ENCODE peak calls at places on chromosomes 5 and 9, in five cellular contexts. One of them, this sample, is unnamed. For H3K9me3, the result is how much of the 10 kb centered on the place peaks cover.

GRCh38 chr9:21413089-21414023 is 4.4 kb downstream of the IFNA8 start:
- ATAC-seq in K562: no peak
- ATAC-seq in GM12878: peak
- ATAC-seq in HepG2: peak
- ATAC-seq in heart left ventricle: peak
- ATAC-seq in this sample: no peak

GRCh38 chr9:38686923-38687322 is 33.0 kb downstream of the FAM240B start:
- ATAC-seq in K562: no peak
- ATAC-seq in GM12878: no peak
- ATAC-seq in HepG2: no peak
- ATAC-seq in heart left ventricle: no peak
- ATAC-seq in this sample: no peak

GRCh38 chr9:35569206-35569605 is 35.9 kb upstream of the TESK1 start:
- ATAC-seq in K562: no peak
- ATAC-seq in GM12878: peak
- ATAC-seq in HepG2: no peak
- ATAC-seq in heart left ventricle: no peak
- ATAC-seq in this sample: no peak

GRCh38 chr5:148970228-148970627 is 92.6 kb downstream of the SH3TC2 start:
- ATAC-seq in K562: no peak
- ATAC-seq in GM12878: no peak
- ATAC-seq in HepG2: no peak
- ATAC-seq in heart left ventricle: no peak
- ATAC-seq in this sample: no peak

GRCh38 chr5:31981361-31981955 is 192.7 kb downstream of the GOLPH3 start:
- ATAC-seq in K562: no peak
- ATAC-seq in GM12878: no peak
- ATAC-seq in HepG2: no peak
- ATAC-seq in heart left ventricle: no peak
- ATAC-seq in this sample: no peak

GRCh38 chr5:56170557-56170956 is 62.6 kb downstream of the ANKRD55 start:
- ATAC-seq in K562: no peak
- ATAC-seq in GM12878: no peak
- ATAC-seq in HepG2: no peak
- ATAC-seq in heart left ventricle: peak
- ATAC-seq in this sample: no peak

GRCh38 chr9:129586647-129587046 is 34.3 kb downstream of the C9orf50 start:
- ATAC-seq in K562: peak
- ATAC-seq in GM12878: no peak
- ATAC-seq in HepG2: no peak
- ATAC-seq in heart left ventricle: no peak
- ATAC-seq in this sample: no peak

GRCh38 chr5:44398382-44398781 is 9.2 kb upstream of the FGF10 start:
- ATAC-seq in K562: no peak
- ATAC-seq in GM12878: no peak
- ATAC-seq in HepG2: no peak
- ATAC-seq in heart left ventricle: no peak
- ATAC-seq in this sample: no peak

GRCh38 chr9:113886471-113886870 is 10.4 kb downstream of the ZNF618 start:
- ATAC-seq in K562: no peak
- ATAC-seq in GM12878: peak
- ATAC-seq in HepG2: no peak
- ATAC-seq in heart left ventricle: no peak
- ATAC-seq in this sample: no peak

DNA sequence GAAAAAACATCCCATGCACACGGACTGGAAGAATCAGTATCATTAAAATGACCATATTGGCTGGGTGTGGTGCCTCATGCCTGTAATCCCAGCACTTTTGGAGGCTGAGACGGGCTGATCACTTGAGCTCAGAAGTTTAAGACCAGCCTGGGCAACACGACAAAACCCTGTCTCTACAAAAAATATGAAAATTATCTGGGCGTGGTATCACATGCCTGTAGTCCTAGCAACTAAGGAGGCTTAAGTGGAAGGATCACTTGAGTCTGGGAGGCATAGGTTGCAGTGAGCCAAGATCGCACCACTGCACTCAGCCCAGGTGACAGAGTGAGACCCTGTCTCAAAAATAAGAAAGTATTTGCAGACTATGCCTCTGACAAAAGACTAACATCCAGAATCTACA is 68.4 kb downstream of the TTC39B start:
- ATAC-seq in K562: no peak
- ATAC-seq in GM12878: no peak
- ATAC-seq in HepG2: no peak
- ATAC-seq in heart left ventricle: no peak
- ATAC-seq in this sample: no peak
- H3K9me3 ChIP-seq in K562: under half
- H3K9me3 ChIP-seq in GM12878: under half
- H3K9me3 ChIP-seq in HepG2: under half
- H3K9me3 ChIP-seq in heart left ventricle: under half
- H3K9me3 ChIP-seq in this sample: under half

DNA sequence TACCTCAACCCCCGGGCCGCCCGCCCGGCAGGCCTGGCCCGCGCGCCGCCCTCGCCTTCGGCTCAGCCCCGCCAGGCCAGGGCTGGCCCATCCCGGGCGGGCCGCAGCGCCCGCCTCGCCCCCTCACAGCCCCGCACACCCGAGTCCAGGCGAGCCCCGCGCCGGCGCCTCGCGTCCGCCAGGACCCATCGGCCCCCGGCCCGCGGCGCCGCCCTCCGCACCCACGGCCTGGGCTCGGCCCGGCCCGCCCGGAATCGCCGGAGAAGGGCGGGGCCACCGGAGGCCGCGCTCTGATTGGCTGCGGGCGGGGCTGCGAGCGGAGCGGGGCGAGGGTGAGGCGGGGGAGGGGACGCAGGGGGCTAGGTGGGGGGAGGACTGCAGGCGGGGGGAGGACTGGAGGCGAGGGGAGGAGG is 304 bp upstream of the UBTD2 start:
- ATAC-seq in K562: peak
- ATAC-seq in GM12878: peak
- ATAC-seq in HepG2: peak
- ATAC-seq in heart left ventricle: peak
- ATAC-seq in this sample: peak
- TF ChIP-seq POLR2A in K562: no peak
- TF ChIP-seq POLR2A in GM12878: peak
- TF ChIP-seq POLR2A in HepG2: peak
- TF ChIP-seq POLR2A in heart left ventricle: no peak
- TF ChIP-seq POLR2A in this sample: no peak

GRCh38 chr5:40124367-40124766 is 555.3 kb upstream of the PTGER4 start:
- ATAC-seq in K562: no peak
- ATAC-seq in GM12878: no peak
- ATAC-seq in HepG2: no peak
- ATAC-seq in heart left ventricle: no peak
- ATAC-seq in this sample: no peak

GRCh38 chr5:40121236-40121635 is 558.5 kb upstream of the PTGER4 start:
- ATAC-seq in K562: no peak
- ATAC-seq in GM12878: no peak
- ATAC-seq in HepG2: no peak
- ATAC-seq in heart left ventricle: no peak
- ATAC-seq in this sample: no peak
- H3K9me3 ChIP-seq in K562: under half
- H3K9me3 ChIP-seq in GM12878: under half
- H3K9me3 ChIP-seq in HepG2: half or more
- H3K9me3 ChIP-seq in heart left ventricle: under half
- H3K9me3 ChIP-seq in this sample: under half

DNA sequence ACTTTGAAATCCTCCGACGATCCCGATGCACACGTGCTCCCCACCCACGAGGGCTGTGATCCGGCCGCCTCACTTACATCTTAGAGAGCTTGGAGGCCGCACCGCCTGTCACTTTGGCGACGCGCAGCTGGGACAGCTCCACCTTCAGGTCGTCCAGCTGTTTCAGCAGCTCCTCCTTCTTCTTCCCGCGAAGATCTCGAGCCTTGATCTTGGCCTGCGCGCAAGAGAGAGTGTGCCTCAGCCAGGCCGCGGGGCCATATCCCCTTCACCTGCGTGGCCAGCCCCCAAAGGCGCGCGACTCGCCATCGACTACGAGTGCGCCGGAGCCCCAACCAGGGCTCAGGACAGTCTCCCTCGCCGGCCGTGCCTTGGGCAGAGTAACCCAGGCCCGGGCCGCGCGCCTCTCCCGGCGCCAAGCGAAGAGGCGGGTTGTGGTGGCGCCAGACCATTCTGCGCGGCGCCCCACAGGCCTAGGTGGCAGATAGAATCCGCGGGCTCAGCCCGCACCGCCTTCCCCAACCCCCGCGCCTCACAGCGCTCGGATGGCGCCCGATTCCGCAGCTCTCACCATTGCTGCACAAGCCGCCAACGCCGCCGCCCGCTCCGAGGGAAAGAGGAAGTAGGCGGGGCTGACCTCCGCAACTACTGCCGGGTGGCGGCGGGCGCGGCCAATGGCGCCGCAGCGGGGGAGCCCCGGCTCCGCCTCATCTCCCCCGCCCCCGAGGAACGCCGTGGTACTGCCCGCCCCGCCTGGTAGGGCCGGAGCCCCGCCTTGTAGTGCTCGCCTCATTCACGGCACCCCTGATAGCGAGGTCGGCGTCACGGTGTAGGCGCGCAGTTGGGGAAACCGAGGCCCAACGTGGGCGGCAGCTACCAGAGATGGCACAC is at the start of the genes ARPC5L and RPL35:
- ATAC-seq in K562: peak
- ATAC-seq in GM12878: peak
- ATAC-seq in HepG2: peak
- ATAC-seq in heart left ventricle: peak
- ATAC-seq in this sample: peak
- TF ChIP-seq POLR2A in K562: peak
- TF ChIP-seq POLR2A in GM12878: peak
- TF ChIP-seq POLR2A in HepG2: no peak
- TF ChIP-seq POLR2A in heart left ventricle: peak
- TF ChIP-seq POLR2A in this sample: peak

DNA sequence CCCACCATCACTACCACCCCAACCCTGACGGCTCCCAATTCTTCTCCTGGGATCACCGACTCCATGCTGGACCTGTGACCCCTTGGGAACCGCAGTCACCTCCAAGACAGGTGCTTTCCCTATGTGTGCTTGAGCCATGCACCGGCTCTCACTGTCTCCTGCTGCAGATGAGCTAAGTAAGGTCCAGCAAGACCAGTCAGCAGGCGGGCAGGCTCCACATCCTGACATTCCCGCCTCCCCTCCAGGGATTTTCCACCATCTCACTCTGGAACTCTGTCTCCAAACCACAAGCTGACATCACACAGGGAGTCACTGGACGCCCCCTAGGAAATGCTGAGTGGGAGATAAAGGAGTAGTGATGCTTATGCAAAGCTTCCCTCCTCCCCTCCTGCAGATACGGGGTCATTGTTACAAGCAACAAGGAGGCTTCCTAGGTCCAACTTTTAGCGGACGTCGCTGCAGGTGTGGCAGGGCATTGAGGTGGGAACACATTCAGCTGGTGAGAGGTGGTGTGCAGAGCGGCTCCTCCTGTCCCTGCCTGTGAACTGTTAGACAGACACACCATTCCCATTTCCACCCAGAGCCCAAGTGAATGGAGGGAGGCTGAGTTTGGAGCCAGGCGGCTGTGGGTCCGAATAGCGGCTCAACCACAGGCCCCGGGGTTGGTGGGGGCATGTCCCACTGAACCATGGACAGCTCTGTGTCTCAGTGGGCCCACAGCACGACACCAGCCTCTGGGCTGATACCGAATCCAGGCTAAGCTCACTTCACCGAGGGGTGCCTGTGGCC is 129.2 kb upstream of the PHYKPL start:
- ATAC-seq in K562: no peak
- ATAC-seq in GM12878: no peak
- ATAC-seq in HepG2: no peak
- ATAC-seq in heart left ventricle: no peak
- ATAC-seq in this sample: no peak
- H3K9me3 ChIP-seq in K562: under half
- H3K9me3 ChIP-seq in GM12878: under half
- H3K9me3 ChIP-seq in HepG2: under half
- H3K9me3 ChIP-seq in heart left ventricle: under half
- H3K9me3 ChIP-seq in this sample: under half

GRCh38 chr9:127444283-127444920 is 6.8 kb downstream of the RPL12 start:
- ATAC-seq in K562: no peak
- ATAC-seq in GM12878: peak
- ATAC-seq in HepG2: peak
- ATAC-seq in heart left ventricle: no peak
- ATAC-seq in this sample: no peak
- TF ChIP-seq POLR2A in K562: no peak
- TF ChIP-seq POLR2A in GM12878: no peak
- TF ChIP-seq POLR2A in HepG2: no peak
- TF ChIP-seq POLR2A in heart left ventricle: no peak
- TF ChIP-seq POLR2A in this sample: no peak

GRCh38 chr5:59123595-59124561 is 541.0 kb downstream of the RAB3C start:
- ATAC-seq in K562: no peak
- ATAC-seq in GM12878: peak
- ATAC-seq in HepG2: no peak
- ATAC-seq in heart left ventricle: no peak
- ATAC-seq in this sample: no peak

GRCh38 chr5:59128646-59129290 is 545.9 kb downstream of the RAB3C start:
- ATAC-seq in K562: no peak
- ATAC-seq in GM12878: no peak
- ATAC-seq in HepG2: no peak
- ATAC-seq in heart left ventricle: no peak
- ATAC-seq in this sample: no peak

GRCh38 chr5:59125961-59126360 is 543.1 kb downstream of the RAB3C start:
- ATAC-seq in K562: no peak
- ATAC-seq in GM12878: no peak
- ATAC-seq in HepG2: no peak
- ATAC-seq in heart left ventricle: no peak
- ATAC-seq in this sample: no peak

GRCh38 chr5:59126665-59127354 is 543.9 kb downstream of the RAB3C start:
- ATAC-seq in K562: no peak
- ATAC-seq in GM12878: no peak
- ATAC-seq in HepG2: no peak
- ATAC-seq in heart left ventricle: no peak
- ATAC-seq in this sample: no peak

GRCh38 chr5:59124983-59125960 is 542.4 kb downstream of the RAB3C start:
- ATAC-seq in K562: no peak
- ATAC-seq in GM12878: peak
- ATAC-seq in HepG2: no peak
- ATAC-seq in heart left ventricle: no peak
- ATAC-seq in this sample: no peak
- H3K9me3 ChIP-seq in K562: under half
- H3K9me3 ChIP-seq in GM12878: under half
- H3K9me3 ChIP-seq in HepG2: under half
- H3K9me3 ChIP-seq in heart left ventricle: under half
- H3K9me3 ChIP-seq in this sample: under half

DNA sequence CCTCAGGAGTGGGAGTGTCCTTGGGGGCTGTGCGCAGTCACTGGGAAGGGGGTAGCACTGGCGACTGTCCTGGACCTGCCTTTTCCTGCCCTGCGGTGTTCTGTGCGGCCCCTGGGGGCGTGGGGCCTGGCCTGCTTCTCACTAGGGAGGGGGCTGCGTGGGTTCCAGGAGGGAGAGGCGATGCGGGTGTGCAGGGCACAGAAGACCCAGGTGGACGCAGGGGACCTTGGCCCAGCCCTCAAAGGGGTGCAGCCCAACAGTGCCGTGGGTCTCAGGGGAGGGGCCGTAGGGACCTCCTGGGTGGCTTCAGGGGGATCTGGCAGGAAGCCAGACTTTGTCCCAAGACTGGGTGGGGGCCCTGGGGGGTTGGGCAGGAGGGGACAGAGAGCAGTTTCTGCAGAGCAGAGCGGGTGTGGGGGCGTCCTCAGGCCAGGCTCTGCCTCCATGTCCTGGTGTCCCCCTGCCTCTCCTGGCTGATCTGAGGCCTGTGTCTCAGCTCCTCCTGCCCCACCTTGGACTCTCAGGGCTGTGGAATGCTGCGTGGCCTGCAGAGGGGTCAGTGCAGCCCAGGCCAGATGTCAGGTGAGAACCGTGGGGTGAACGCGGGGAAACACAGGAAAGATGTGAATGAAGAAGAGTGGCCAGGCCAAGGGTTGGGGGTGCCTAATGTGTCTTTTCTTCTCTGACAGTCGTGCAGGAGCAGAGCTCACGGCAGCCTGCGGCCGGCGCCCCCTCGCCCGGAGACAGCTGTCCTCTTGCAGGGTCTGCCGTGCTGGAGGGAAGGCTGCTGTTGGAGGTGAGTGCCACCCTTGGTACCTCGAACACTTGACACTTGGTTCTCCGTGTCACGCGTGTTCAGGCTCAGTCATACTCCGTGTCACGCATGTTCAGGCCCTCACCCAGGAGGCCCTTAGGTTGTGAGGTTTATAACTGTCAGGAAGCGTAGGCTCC is 54.7 kb downstream of the AHRR start:
- ATAC-seq in K562: no peak
- ATAC-seq in GM12878: no peak
- ATAC-seq in HepG2: no peak
- ATAC-seq in heart left ventricle: peak
- ATAC-seq in this sample: no peak
- TF ChIP-seq POLR2A in K562: no peak
- TF ChIP-seq POLR2A in GM12878: no peak
- TF ChIP-seq POLR2A in HepG2: no peak
- TF ChIP-seq POLR2A in heart left ventricle: no peak
- TF ChIP-seq POLR2A in this sample: no peak